ENCODE peak calls at places on chromosomes 16 and 17, in seven cellular contexts. One of them, this sample, is unnamed.

GRCh38 chr17:48002208-48002919 is 31.5 kb downstream of the CDK5RAP3 start:
- DNase-seq in DND-41: no peak
- DNase-seq in HFFc6: peak
- DNase-seq in CD8-positive, alpha-beta T cell: no peak
- DNase-seq in left ventricle myocardium inferior: no peak
- DNase-seq in SK-N-SH: no peak
- DNase-seq in bronchial epithelial cell: peak
- DNase-seq in this sample: peak

GRCh38 chr17:55405600-55405999 is 16.0 kb downstream of the MMD start:
- DNase-seq in DND-41: no peak
- DNase-seq in HFFc6: no peak
- DNase-seq in CD8-positive, alpha-beta T cell: no peak
- DNase-seq in left ventricle myocardium inferior: no peak
- DNase-seq in SK-N-SH: no peak
- DNase-seq in bronchial epithelial cell: peak
- DNase-seq in this sample: no peak

GRCh38 chr17:15485045-15485444 is 17.6 kb upstream of the CDRT4 start:
- DNase-seq in DND-41: no peak
- DNase-seq in HFFc6: no peak
- DNase-seq in CD8-positive, alpha-beta T cell: no peak
- DNase-seq in left ventricle myocardium inferior: no peak
- DNase-seq in SK-N-SH: no peak
- DNase-seq in bronchial epithelial cell: no peak
- DNase-seq in this sample: no peak

GRCh38 chr16:31322500-31322899 is 32.5 kb upstream of the ITGAX start:
- DNase-seq in DND-41: no peak
- DNase-seq in HFFc6: no peak
- DNase-seq in CD8-positive, alpha-beta T cell: no peak
- DNase-seq in left ventricle myocardium inferior: no peak
- DNase-seq in SK-N-SH: no peak
- DNase-seq in bronchial epithelial cell: no peak
- DNase-seq in this sample: no peak

GRCh38 chr17:17682737-17683675 is 1.7 kb downstream of the RAI1 start:
- DNase-seq in DND-41: peak
- DNase-seq in HFFc6: peak
- DNase-seq in CD8-positive, alpha-beta T cell: peak
- DNase-seq in left ventricle myocardium inferior: peak
- DNase-seq in SK-N-SH: peak
- DNase-seq in bronchial epithelial cell: peak
- DNase-seq in this sample: peak

GRCh38 chr16:31411024-31411845 is 16.9 kb downstream of the COX6A2 start:
- DNase-seq in DND-41: no peak
- DNase-seq in HFFc6: no peak
- DNase-seq in CD8-positive, alpha-beta T cell: no peak
- DNase-seq in left ventricle myocardium inferior: no peak
- DNase-seq in SK-N-SH: no peak
- DNase-seq in bronchial epithelial cell: no peak
- DNase-seq in this sample: no peak

GRCh38 chr17:76417499-76418143 is 33.2 kb downstream of the SPHK1 start:
- DNase-seq in DND-41: no peak
- DNase-seq in HFFc6: no peak
- DNase-seq in CD8-positive, alpha-beta T cell: no peak
- DNase-seq in left ventricle myocardium inferior: no peak
- DNase-seq in SK-N-SH: no peak
- DNase-seq in bronchial epithelial cell: no peak
- DNase-seq in this sample: no peak

GRCh38 chr16:73389075-73389474 is 341.1 kb upstream of the ZFHX3 start:
- DNase-seq in DND-41: no peak
- DNase-seq in HFFc6: no peak
- DNase-seq in CD8-positive, alpha-beta T cell: no peak
- DNase-seq in left ventricle myocardium inferior: no peak
- DNase-seq in SK-N-SH: no peak
- DNase-seq in bronchial epithelial cell: no peak
- DNase-seq in this sample: no peak

GRCh38 chr17:73027130-73027741 is 65.3 kb downstream of the SLC39A11 start:
- DNase-seq in DND-41: no peak
- DNase-seq in HFFc6: peak
- DNase-seq in CD8-positive, alpha-beta T cell: no peak
- DNase-seq in left ventricle myocardium inferior: no peak
- DNase-seq in SK-N-SH: no peak
- DNase-seq in bronchial epithelial cell: no peak
- DNase-seq in this sample: no peak

GRCh38 chr17:802481-802880 is 20.3 kb downstream of the MRM3 start:
- DNase-seq in DND-41: no peak
- DNase-seq in HFFc6: no peak
- DNase-seq in CD8-positive, alpha-beta T cell: no peak
- DNase-seq in left ventricle myocardium inferior: no peak
- DNase-seq in SK-N-SH: no peak
- DNase-seq in bronchial epithelial cell: no peak
- DNase-seq in this sample: no peak

GRCh38 chr17:77580531-77580930 is 378.0 kb upstream of the TNRC6C start:
- DNase-seq in DND-41: no peak
- DNase-seq in HFFc6: no peak
- DNase-seq in CD8-positive, alpha-beta T cell: no peak
- DNase-seq in left ventricle myocardium inferior: no peak
- DNase-seq in SK-N-SH: no peak
- DNase-seq in bronchial epithelial cell: no peak
- DNase-seq in this sample: no peak

GRCh38 chr17:77581480-77581879 is 377.0 kb upstream of the TNRC6C start:
- DNase-seq in DND-41: no peak
- DNase-seq in HFFc6: peak
- DNase-seq in CD8-positive, alpha-beta T cell: no peak
- DNase-seq in left ventricle myocardium inferior: no peak
- DNase-seq in SK-N-SH: no peak
- DNase-seq in bronchial epithelial cell: peak
- DNase-seq in this sample: no peak

GRCh38 chr17:77580956-77581355 is 377.5 kb upstream of the TNRC6C start:
- DNase-seq in DND-41: no peak
- DNase-seq in HFFc6: no peak
- DNase-seq in CD8-positive, alpha-beta T cell: no peak
- DNase-seq in left ventricle myocardium inferior: no peak
- DNase-seq in SK-N-SH: no peak
- DNase-seq in bronchial epithelial cell: no peak
- DNase-seq in this sample: no peak

GRCh38 chr17:77579717-77580116 is 378.8 kb upstream of the TNRC6C start:
- DNase-seq in DND-41: no peak
- DNase-seq in HFFc6: no peak
- DNase-seq in CD8-positive, alpha-beta T cell: no peak
- DNase-seq in left ventricle myocardium inferior: no peak
- DNase-seq in SK-N-SH: no peak
- DNase-seq in bronchial epithelial cell: no peak
- DNase-seq in this sample: no peak

DNA sequence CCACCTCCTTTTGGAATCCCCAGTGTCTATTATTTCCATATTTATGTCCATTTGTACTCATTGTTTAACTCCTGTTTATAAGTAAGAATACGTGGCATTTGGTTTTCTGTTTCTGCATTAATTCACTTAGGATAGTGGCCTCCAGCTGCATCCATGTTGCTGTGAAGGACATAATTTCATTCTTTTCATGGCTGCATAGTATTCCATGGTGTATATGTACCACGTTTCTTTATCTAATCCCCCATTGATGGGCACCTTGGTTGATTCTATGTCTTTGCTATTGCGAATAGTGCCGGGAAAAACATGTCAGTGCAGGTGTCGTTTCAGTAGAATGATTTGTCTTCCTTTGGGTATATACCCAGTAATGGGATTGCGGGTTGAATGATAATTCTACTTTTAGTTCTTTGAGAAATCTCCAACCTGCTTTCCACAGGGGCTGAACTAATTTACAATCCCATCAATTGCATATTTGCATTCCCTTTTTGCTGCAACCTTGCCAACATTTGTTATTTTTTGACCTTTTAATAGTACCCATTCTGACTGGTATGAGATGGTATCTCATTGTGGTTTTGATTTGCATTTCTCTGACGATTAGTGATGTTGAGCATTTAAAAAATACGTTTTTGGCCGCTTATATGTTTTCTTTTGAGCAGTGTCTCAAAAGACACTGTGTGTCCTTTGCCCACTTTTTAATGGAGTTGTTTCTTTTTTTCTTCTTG is 373.2 kb upstream of the TNRC6C start:
- DNase-seq in DND-41: no peak
- DNase-seq in HFFc6: peak
- DNase-seq in CD8-positive, alpha-beta T cell: no peak
- DNase-seq in left ventricle myocardium inferior: no peak
- DNase-seq in SK-N-SH: no peak
- DNase-seq in bronchial epithelial cell: no peak
- DNase-seq in this sample: no peak
- TF ChIP-seq CTCF in DND-41: no peak
- TF ChIP-seq CTCF in HFFc6: no peak
- TF ChIP-seq CTCF in CD8-positive, alpha-beta T cell: no peak
- TF ChIP-seq CTCF in left ventricle myocardium inferior: no peak
- TF ChIP-seq CTCF in SK-N-SH: no peak
- TF ChIP-seq CTCF in bronchial epithelial cell: no peak
- TF ChIP-seq CTCF in this sample: no peak

GRCh38 chr16:67199808-67200198 is 872 bp downstream of the ELMO3 start:
- DNase-seq in DND-41: no peak
- DNase-seq in HFFc6: no peak
- DNase-seq in CD8-positive, alpha-beta T cell: no peak
- DNase-seq in left ventricle myocardium inferior: no peak
- DNase-seq in SK-N-SH: peak
- DNase-seq in bronchial epithelial cell: no peak
- DNase-seq in this sample: peak

GRCh38 chr16:67197704-67198103 is 1.2 kb upstream of the ELMO3 start:
- DNase-seq in DND-41: no peak
- DNase-seq in HFFc6: no peak
- DNase-seq in CD8-positive, alpha-beta T cell: no peak
- DNase-seq in left ventricle myocardium inferior: no peak
- DNase-seq in SK-N-SH: no peak
- DNase-seq in bronchial epithelial cell: no peak
- DNase-seq in this sample: peak

GRCh38 chr16:67198238-67198734 is 645 bp upstream of the ELMO3 start:
- DNase-seq in DND-41: peak
- DNase-seq in HFFc6: no peak
- DNase-seq in CD8-positive, alpha-beta T cell: no peak
- DNase-seq in left ventricle myocardium inferior: no peak
- DNase-seq in SK-N-SH: peak
- DNase-seq in bronchial epithelial cell: peak
- DNase-seq in this sample: peak

GRCh38 chr16:67200491-67200890 is 1.6 kb downstream of the ELMO3 start:
- DNase-seq in DND-41: no peak
- DNase-seq in HFFc6: no peak
- DNase-seq in CD8-positive, alpha-beta T cell: no peak
- DNase-seq in left ventricle myocardium inferior: no peak
- DNase-seq in SK-N-SH: no peak
- DNase-seq in bronchial epithelial cell: no peak
- DNase-seq in this sample: no peak

GRCh38 chr16:67199011-67199807 is at the start of gene ELMO3:
- DNase-seq in DND-41: no peak
- DNase-seq in HFFc6: no peak
- DNase-seq in CD8-positive, alpha-beta T cell: no peak
- DNase-seq in left ventricle myocardium inferior: no peak
- DNase-seq in SK-N-SH: peak
- DNase-seq in bronchial epithelial cell: peak
- DNase-seq in this sample: peak
- TF ChIP-seq CTCF in DND-41: no peak
- TF ChIP-seq CTCF in HFFc6: peak
- TF ChIP-seq CTCF in CD8-positive, alpha-beta T cell: no peak
- TF ChIP-seq CTCF in left ventricle myocardium inferior: peak
- TF ChIP-seq CTCF in SK-N-SH: no peak
- TF ChIP-seq CTCF in bronchial epithelial cell: peak
- TF ChIP-seq CTCF in this sample: no peak

GRCh38 chr17:40361063-40361924 is 3.2 kb downstream of the GJD3 start:
- DNase-seq in DND-41: no peak
- DNase-seq in HFFc6: no peak
- DNase-seq in CD8-positive, alpha-beta T cell: no peak
- DNase-seq in left ventricle myocardium inferior: no peak
- DNase-seq in SK-N-SH: no peak
- DNase-seq in bronchial epithelial cell: no peak
- DNase-seq in this sample: no peak
- TF ChIP-seq CTCF in DND-41: no peak
- TF ChIP-seq CTCF in HFFc6: no peak
- TF ChIP-seq CTCF in CD8-positive, alpha-beta T cell: no peak
- TF ChIP-seq CTCF in left ventricle myocardium inferior: no peak
- TF ChIP-seq CTCF in SK-N-SH: no peak
- TF ChIP-seq CTCF in bronchial epithelial cell: no peak
- TF ChIP-seq CTCF in this sample: no peak

DNA sequence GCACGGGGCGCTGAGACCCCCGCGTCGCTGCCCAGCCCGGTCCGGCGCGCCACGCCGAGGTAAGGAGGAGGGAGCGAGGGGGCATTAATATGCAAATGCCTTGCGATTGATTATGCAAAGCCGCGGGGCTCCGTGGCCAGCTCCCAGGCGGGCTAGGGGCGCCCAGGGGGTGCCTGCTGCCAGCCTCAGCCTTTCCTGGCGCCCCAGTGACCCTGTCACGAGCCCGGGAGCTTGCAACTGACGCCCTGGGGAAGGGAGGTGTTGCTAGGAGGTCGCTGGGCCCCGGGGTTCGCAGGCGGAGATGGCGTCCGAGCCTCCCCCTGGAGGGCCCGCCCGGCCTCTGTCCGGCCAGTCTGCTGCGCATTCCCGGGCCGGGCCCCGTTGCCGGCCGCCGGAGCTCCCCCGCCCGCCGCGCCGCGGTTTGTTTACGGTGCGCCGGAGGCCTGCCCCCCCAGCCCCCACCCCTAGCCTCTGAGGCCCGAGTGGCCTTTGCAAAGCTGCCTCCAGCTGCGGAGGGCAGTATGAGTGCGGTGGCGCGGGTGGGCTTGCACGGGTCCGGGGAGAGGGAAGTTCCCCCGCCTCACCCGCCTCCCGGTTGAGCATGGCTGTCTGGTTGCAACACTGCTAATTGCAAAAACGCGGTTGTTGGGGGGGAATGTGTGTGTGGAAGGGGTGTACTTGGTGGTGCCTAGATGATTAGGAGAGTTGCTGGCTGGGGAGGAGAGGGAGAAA is 435 bp downstream of the THRA start:
- DNase-seq in DND-41: peak
- DNase-seq in HFFc6: no peak
- DNase-seq in CD8-positive, alpha-beta T cell: peak
- DNase-seq in left ventricle myocardium inferior: peak
- DNase-seq in SK-N-SH: peak
- DNase-seq in bronchial epithelial cell: no peak
- DNase-seq in this sample: peak
- TF ChIP-seq CTCF in DND-41: no peak
- TF ChIP-seq CTCF in HFFc6: no peak
- TF ChIP-seq CTCF in CD8-positive, alpha-beta T cell: no peak
- TF ChIP-seq CTCF in left ventricle myocardium inferior: no peak
- TF ChIP-seq CTCF in SK-N-SH: no peak
- TF ChIP-seq CTCF in bronchial epithelial cell: no peak
- TF ChIP-seq CTCF in this sample: no peak

GRCh38 chr17:65219124-65219523 is 82.0 kb downstream of the RGS9 start:
- DNase-seq in DND-41: no peak
- DNase-seq in HFFc6: no peak
- DNase-seq in CD8-positive, alpha-beta T cell: no peak
- DNase-seq in left ventricle myocardium inferior: no peak
- DNase-seq in SK-N-SH: no peak
- DNase-seq in bronchial epithelial cell: no peak
- DNase-seq in this sample: no peak
- TF ChIP-seq CTCF in DND-41: peak
- TF ChIP-seq CTCF in HFFc6: peak
- TF ChIP-seq CTCF in CD8-positive, alpha-beta T cell: no peak
- TF ChIP-seq CTCF in left ventricle myocardium inferior: peak
- TF ChIP-seq CTCF in SK-N-SH: peak
- TF ChIP-seq CTCF in bronchial epithelial cell: peak
- TF ChIP-seq CTCF in this sample: peak